ENCODE peak calls at places on chromosome 4, in six cellular contexts. C is cardiac muscle cell; O is GM03348; B is A549; A is stimulated activated CD4-positive, alpha-beta T cell treated with anti-CD3 and anti-CD28 coated beads, Interleukin-2, amount 100 ng/mL, for 48 hours; M is Right ventricle myocardium inferior. J is an unnamed sample.

GRCh38 chr4:177117256-177117655 is 192.4 kb upstream of the NEIL3 start:
- DNase-seq in C (no peak), A (no peak), M (no peak), B (no peak), O (no peak), J (no peak)

GRCh38 chr4:663438-664428 is 10.3 kb downstream of the ATP5ME start:
- DNase-seq in B (no peak), O (no peak), A (peak), C (peak), M (peak), J (no peak)

GRCh38 chr4:48375651-48376291 is 34.4 kb downstream of the SLAIN2 start:
- DNase-seq in B (peak), M (no peak), A (no peak), O (peak), C (no peak), J (peak)

GRCh38 chr4:154491341-154491679 is 289 bp downstream of the DCHS2 start:
- DNase-seq in A (no peak), M (no peak), O (peak), C (peak), B (peak), J (peak)

GRCh38 chr4:188781655-188782054 is 642.4 kb downstream of the TRIML1 start:
- DNase-seq in M (no peak), C (peak), A (no peak), O (no peak), B (peak), J (no peak)

GRCh38 chr4:4858527-4858926 is 938 bp upstream of the MSX1 start:
- DNase-seq in C (no peak), B (no peak), A (no peak), O (no peak), M (no peak), J (no peak)

GRCh38 chr4:80235451-80235850 is 31.0 kb upstream of the FGF5 start:
- DNase-seq in B (peak), M (no peak), A (no peak), C (no peak), O (no peak), J (no peak)

GRCh38 chr4:174211611-174212044 is 71.8 kb downstream of the FBXO8 start:
- DNase-seq in C (no peak), M (no peak), O (no peak), A (no peak), B (no peak), J (no peak)

GRCh38 chr4:123304151-123305021 is 92.2 kb upstream of the SPRY1 start:
- DNase-seq in C (peak), O (no peak), A (no peak), B (no peak), M (no peak), J (no peak)

GRCh38 chr4:724131-724530 is 18.5 kb downstream of the PCGF3 start:
- DNase-seq in C (no peak), A (no peak), M (peak), O (no peak), B (no peak), J (no peak)

GRCh38 chr4:87405421-87405820 is 14.4 kb upstream of the HSD17B11 start:
- DNase-seq in M (no peak), B (no peak), C (no peak), A (no peak), O (no peak), J (no peak)

GRCh38 chr4:121156822-121157769 is 7.0 kb downstream of the TNIP3 start:
- DNase-seq in A (no peak), C (peak), M (peak), B (peak), O (peak), J (no peak)

GRCh38 chr4:7845493-7846124 is 94.1 kb downstream of the AFAP1 start:
- DNase-seq in A (no peak), O (no peak), C (no peak), M (no peak), B (peak), J (no peak)

GRCh38 chr4:105666693-105667092 is 41.8 kb downstream of the INTS12 start:
- DNase-seq in O (peak), A (no peak), B (peak), M (no peak), C (peak), J (no peak)

GRCh38 chr4:95268819-95269565 is 279.8 kb downstream of the UNC5C start:
- DNase-seq in B (no peak), A (no peak), M (no peak), O (no peak), C (no peak), J (no peak)

GRCh38 chr4:43132010-43132582 is 239.6 kb downstream of the GRXCR1 start:
- DNase-seq in C (peak), A (peak), M (no peak), O (peak), B (peak), J (peak)

GRCh38 chr4:2905544-2905943 is 57.7 kb downstream of the NOP14 start:
- DNase-seq in O (no peak), B (no peak), C (no peak), M (no peak), A (no peak), J (no peak)

GRCh38 chr4:17718471-17718870 is 63.0 kb downstream of the FAM184B start:
- DNase-seq in B (no peak), O (no peak), M (no peak), A (no peak), C (no peak), J (no peak)

GRCh38 chr4:168503652-168504362 is 7.0 kb downstream of the PALLD start:
- DNase-seq in C (no peak), O (no peak), B (no peak), A (no peak), M (no peak), J (no peak)

GRCh38 chr4:161320377-161320776 is 843.4 kb downstream of the FSTL5 start:
- DNase-seq in B (peak), M (no peak), A (no peak), C (peak), O (no peak), J (peak)

GRCh38 chr4:13944095-13944501 is 316.6 kb upstream of the BOD1L1 start:
- DNase-seq in C (no peak), B (no peak), O (no peak), A (no peak), M (peak), J (no peak)

GRCh38 chr4:69823481-69824186 is 36.3 kb downstream of the SULT1E1 start:
- DNase-seq in B (peak), O (peak), C (no peak), A (peak), M (no peak), J (no peak)

GRCh38 chr4:21769404-21770147 is 179.0 kb downstream of the KCNIP4 start:
- DNase-seq in M (no peak), O (peak), A (no peak), C (no peak), B (peak), J (no peak)

GRCh38 chr4:2786152-2786671 is 6.7 kb upstream of the SH3BP2 start:
- DNase-seq in B (no peak), O (no peak), A (no peak), M (no peak), C (no peak), J (no peak)